ENCODE peak calls at places on chromosome 13, in five cellular contexts. A, K, W, Z and L are unnamed samples.
A peak's percentile ranks its signal among the peaks of the same experiment; 100 is the strongest.

GRCh38 chr13:32316476-32316875 is 1.2 kb downstream of the BRCA2 start:
- DNase-seq in A (no peak), K (no peak), W (no peak), Z (no peak), L (no peak)

GRCh38 chr13:101916108-101916757 is 463.8 kb downstream of the ITGBL1 start:
- DNase-seq in A (no peak), K (peak; percentile 80), W (no peak), Z (peak; percentile 0), L (no peak)

GRCh38 chr13:45335397-45336024 is 5.5 kb downstream of the TPT1 start:
- DNase-seq in A (no peak), K (no peak), W (no peak), Z (no peak), L (no peak)

GRCh38 chr13:73832203-73832602 is 302.0 kb downstream of the KLF12 start:
- DNase-seq in A (no peak), K (no peak), W (no peak), Z (no peak), L (no peak)

GRCh38 chr13:79434578-79434977 is 28.5 kb upstream of the RBM26 start:
- DNase-seq in A (no peak), K (no peak), W (no peak), Z (no peak), L (no peak)

GRCh38 chr13:32426981-32427851 is 714 bp downstream of the N4BP2L1 start:
- DNase-seq in A (no peak), K (peak; percentile 82), W (no peak), Z (no peak), L (peak; percentile 29)

GRCh38 chr13:48235100-48235813 is 2.3 kb downstream of the ITM2B start:
- DNase-seq in A (no peak), K (no peak), W (peak; percentile 45), Z (no peak), L (no peak)

GRCh38 chr13:27133889-27134288 is 37.7 kb downstream of the USP12 start:
- DNase-seq in A (no peak), K (no peak), W (no peak), Z (no peak), L (no peak)

DNA sequence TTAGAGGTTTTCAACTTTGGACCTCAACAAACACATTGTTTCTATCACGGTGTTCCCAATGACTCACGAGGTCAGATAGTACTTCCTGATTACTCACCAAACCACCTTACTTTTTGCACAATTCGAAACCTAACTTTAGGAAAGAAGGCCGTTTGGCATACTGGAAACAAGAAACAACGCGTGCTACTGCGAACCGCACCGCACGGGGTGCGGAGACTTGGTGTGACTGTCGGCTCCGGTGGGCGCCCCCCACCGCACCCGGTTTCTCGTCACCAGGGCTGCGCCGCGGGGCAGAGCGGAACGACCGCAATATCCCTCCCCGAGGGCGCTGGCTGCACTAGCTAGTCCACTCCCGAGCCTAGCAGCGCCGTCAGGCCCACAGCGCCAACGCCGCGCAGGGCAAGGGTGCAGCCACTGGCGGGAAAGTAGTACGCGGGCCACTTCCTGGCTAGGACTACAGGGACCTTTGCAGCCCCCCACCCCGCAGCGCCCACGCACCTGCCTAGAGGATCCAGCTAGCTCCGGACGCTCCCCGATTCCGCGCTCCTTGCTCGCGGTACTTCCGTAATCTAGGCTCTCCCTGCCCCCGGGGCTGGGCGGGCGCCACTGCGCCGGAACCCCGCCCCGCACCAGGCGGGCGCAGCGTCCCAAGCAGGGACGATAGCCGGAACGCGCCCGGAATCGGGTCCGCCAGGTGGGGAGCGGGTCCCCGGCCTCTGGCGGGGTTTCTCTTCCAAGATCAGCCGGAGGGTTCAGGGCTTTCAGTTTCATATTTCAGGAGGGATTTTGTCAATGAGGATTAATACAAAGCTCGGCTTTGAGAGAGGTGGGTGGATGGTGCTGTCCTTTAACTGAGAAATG is at the start of gene PARP4:
- DNase-seq in A (peak; percentile 65), K (peak; percentile 82), W (peak; percentile 34), Z (peak; percentile 87), L (peak; percentile 66)
- TF ChIP-seq POLR2A in A (peak; percentile 86), K (peak; percentile 89), W (peak; percentile 92), Z (peak; percentile 91), L (peak; percentile 87)

GRCh38 chr13:44311011-44311481 is 62.6 kb upstream of the SERP2 start:
- DNase-seq in A (no peak), K (no peak), W (no peak), Z (no peak), L (no peak)
- TF ChIP-seq POLR2AphosphoS5 in A (no peak), K (no peak), W (no peak), Z (no peak), L (no peak)

DNA sequence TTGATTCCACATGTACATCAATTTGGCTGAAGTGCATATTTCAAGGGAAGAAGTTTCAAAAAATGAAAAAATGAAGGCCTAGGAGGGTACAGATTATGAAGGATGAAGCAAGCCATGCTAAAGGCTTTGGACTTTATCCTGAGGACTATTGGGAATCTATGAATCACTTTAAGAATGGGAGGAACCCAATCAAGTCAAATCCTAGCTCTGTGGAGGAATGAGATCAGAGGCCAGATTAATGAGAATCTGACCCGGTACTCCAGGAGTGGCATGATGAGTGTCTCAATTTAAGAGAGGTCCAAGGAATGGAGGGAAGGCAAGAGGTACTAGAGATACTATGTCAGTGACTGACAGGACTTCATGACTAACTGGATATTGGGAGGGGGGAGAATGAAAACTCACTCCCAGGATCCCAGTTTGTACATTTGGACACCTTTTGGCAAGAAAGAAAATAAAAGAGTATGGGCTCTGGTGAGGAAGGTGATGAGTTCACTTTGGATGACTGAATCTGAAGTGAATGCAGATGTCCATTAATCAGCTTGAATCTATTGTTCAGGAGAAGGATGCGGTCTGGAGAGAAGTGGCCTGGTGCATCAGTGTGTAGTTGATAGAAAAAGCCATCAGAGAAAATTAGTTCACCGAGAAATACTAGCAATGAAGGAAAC is 349.0 kb downstream of the EFNB2 start:
- DNase-seq in A (no peak), K (no peak), W (no peak), Z (no peak), L (no peak)
- TF ChIP-seq TAF1 in A (no peak), K (no peak), W (no peak), Z (no peak), L (no peak)

GRCh38 chr13:110126391-110126961 is 180.5 kb downstream of the COL4A1 start:
- DNase-seq in A (no peak), K (no peak), W (no peak), Z (no peak), L (no peak)
- TF ChIP-seq POLR2A in A (no peak), K (no peak), W (no peak), Z (no peak), L (no peak)

GRCh38 chr13:23656637-23657036 is 86.4 kb downstream of the TNFRSF19 start:
- DNase-seq in A (peak; percentile 21), K (no peak), W (no peak), Z (peak; percentile 2), L (no peak)
- TF ChIP-seq POLR2AphosphoS5 in A (no peak), K (no peak), W (no peak), Z (no peak), L (no peak)

DNA sequence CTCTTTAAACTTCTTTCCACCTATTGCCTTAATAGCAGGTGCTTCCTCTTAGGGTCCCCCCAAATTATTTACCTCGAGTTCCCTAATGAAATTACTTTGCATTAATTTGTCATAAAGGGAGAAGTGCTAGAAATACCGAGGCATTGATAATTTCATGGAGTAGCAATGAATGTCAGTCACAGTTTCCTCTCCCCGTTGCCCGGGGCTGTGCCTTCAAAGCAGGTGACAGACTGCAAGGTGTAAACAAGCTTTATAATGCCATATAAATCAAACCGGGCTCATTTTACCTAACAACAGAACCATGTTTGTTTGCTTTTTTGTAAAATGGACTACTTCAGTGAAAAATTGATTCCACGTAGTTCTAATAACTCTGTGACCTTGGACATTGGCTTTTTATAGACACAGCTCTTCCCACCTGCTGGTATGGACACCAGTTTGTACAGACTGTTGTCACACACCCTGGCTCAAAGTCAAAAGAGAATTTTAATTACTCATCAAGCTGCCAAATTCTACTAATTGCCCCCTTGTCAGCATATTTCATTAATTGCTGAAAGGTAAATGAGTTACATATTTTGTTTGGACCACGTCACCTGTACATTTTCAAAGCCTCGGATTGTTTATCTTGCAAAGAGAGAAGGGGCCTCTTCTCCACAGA is 171.1 kb downstream of the STK24 start:
- DNase-seq in A (no peak), K (no peak), W (no peak), Z (no peak), L (no peak)
- TF ChIP-seq TAF1 in A (no peak), K (no peak), W (no peak), Z (no peak), L (no peak)

GRCh38 chr13:49936085-49936942 is at the start of gene SPRYD7:
- DNase-seq in A (peak; percentile 81), K (peak; percentile 99), W (peak; percentile 90), Z (peak; percentile 96), L (peak; percentile 74)
- TF ChIP-seq POLR2A in A (peak; percentile 6), K (no peak), W (peak; percentile 91), Z (peak; percentile 78), L (peak; percentile 67)

DNA sequence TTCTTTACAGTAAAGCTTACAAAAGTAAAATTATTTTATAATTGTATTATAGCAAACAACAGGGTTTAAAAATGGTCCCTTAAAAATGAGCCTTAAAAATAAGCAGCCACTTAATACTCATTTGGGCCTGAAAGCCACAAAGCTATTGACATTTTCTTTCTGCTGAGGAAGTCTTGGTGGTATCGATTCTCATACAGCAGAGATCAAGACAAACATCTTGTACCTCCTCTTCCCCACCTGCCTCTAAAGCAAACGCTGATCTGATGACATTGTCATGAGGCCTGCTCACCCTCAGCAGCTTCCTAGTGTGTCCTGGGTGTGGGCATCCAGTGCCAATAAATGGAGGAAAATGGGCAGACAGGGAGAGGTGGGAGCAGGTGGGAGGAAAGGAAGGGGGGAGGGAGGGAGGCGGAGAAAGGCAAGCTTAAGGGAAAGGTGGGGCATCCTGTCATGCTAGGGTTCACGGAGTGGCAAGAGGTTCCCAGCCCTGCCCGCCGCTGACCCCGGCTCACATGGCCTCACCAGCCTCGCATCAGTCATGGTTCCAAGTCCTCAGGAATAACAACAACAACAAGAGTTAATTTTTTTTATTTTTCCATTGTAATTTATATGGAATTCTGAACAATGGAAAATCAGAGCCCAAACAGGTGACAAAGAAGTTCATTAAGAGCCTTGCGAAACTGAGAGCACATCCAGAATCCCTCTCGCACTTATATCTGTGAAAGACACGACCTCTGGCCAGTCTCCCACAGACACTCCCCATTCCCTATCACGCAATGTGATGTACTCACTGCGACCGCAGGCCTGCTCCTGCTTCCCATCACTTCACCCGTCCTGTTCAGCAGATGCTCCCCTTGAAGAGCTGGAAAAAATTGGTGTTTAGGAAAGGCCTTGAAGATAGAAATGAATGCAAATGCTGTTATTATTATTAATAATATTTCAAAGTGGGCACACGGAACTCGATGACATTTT is 15.1 kb upstream of the ATP11A start:
- DNase-seq in A (no peak), K (peak; percentile 42), W (no peak), Z (no peak), L (no peak)
- TF ChIP-seq POLR2AphosphoS5 in A (no peak), K (no peak), W (no peak), Z (no peak), L (no peak)

DNA sequence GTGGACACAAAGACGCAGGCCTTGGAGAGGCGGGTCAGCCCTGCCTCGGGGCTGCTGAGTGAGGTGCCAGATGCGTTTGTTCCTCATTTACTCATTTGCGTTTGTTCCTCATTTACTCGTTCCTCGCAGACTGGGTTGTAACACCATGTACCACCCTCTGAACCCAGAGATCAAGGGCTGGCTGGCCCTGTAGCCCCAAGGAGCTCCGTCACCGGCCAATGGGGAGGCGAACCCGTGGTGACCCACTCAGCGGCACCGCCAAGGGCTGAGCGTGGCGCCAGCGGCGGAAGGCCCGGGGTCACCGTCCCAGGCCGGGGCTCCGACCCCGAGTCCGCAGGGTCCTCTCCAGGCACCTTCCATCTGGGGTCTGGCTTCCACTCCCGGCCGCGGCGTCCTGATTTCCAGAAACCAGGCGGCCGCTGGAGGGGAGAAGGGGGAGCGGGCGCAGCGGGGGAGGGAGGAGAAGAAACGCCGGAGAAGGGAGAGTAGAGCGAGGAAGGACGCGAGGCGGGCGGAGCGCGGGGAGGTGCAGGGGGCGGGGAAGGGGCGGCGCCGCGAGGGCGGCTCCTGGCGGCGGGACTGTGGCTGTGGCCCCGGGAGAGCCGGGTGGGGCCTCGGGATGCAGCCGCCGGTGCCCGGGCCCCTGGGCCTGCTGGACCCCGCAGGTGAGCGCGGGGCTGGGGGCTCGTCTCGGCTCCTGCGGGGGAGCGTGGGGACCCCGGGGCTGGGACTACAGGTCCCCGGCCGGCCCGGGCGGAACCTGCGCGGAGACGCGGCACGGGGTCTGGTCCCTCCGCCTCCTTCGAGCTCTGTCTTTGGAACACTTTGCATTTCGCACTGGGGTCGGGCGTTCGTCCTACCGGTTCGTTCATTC is at the start of gene TMEM255B:
- DNase-seq in A (peak; percentile 96), K (peak; percentile 89), W (no peak), Z (peak; percentile 72), L (peak; percentile 87)
- TF ChIP-seq TAF1 in A (no peak), K (no peak), W (no peak), Z (no peak), L (no peak)